ENCODE peak calls at places on chromosomes 2 and 18, in four cellular contexts. A is choroid plexus epithelial cell, U is foreskin fibroblast, N is cardiac muscle cell. M is an unnamed sample.

GRCh38 chr2:145652546-145652945 is 1132.6 kb upstream of the ZEB2 start:
- DNase-seq in A (peak; percentile 45), U (no peak), N (peak; percentile 70), M (no peak)

GRCh38 chr2:52327641-52328040 is 1295.7 kb upstream of the NRXN1 start:
- DNase-seq in A (no peak), U (no peak), N (no peak), M (no peak)

GRCh38 chr2:168961450-168962229 is 60.5 kb downstream of the G6PC2 start:
- DNase-seq in A (peak; percentile 92), U (peak; percentile 47), N (peak; percentile 91), M (peak; percentile 55)

GRCh38 chr2:117523267-117523666 is 291.2 kb upstream of the DDX18 start:
- DNase-seq in A (peak; percentile 6), U (no peak), N (peak; percentile 0), M (no peak)

GRCh38 chr2:57602738-57603137 is 443.9 kb upstream of the VRK2 start:
- DNase-seq in A (no peak), U (no peak), N (no peak), M (no peak)

GRCh38 chr2:58731488-58731869 is 490.4 kb upstream of the FANCL start:
- DNase-seq in A (no peak), U (no peak), N (no peak), M (no peak)

GRCh38 chr2:100178864-100179263 is 36.5 kb upstream of the AFF3 start:
- DNase-seq in A (no peak), U (no peak), N (no peak), M (no peak)

GRCh38 chr2:20334645-20335203 is 15.9 kb downstream of the PUM2 start:
- DNase-seq in A (no peak), U (no peak), N (no peak), M (no peak)

GRCh38 chr2:192559541-192560126 is 364.9 kb upstream of the TMEFF2 start:
- DNase-seq in A (no peak), U (no peak), N (no peak), M (no peak)

GRCh38 chr2:136378712-136379595 is 261.0 kb upstream of the CXCR4 start:
- DNase-seq in A (peak; percentile 69), U (no peak), N (peak; percentile 68), M (peak; percentile 70)

GRCh38 chr2:206028101-206028500 is 57.9 kb downstream of the INO80D start:
- DNase-seq in A (no peak), U (no peak), N (no peak), M (no peak)

GRCh38 chr18:31978616-31979015 is 35.7 kb upstream of the TRAPPC8 start:
- DNase-seq in A (no peak), U (no peak), N (no peak), M (no peak)

GRCh38 chr2:197453123-197453913 is at the start of gene COQ10B:
- DNase-seq in A (peak; percentile 100), U (peak; percentile 100), N (peak; percentile 100), M (peak; percentile 97)
- TF ChIP-seq CTCF in A (peak; percentile 54), U (peak; percentile 24), N (peak; percentile 34), M (no peak)

DNA sequence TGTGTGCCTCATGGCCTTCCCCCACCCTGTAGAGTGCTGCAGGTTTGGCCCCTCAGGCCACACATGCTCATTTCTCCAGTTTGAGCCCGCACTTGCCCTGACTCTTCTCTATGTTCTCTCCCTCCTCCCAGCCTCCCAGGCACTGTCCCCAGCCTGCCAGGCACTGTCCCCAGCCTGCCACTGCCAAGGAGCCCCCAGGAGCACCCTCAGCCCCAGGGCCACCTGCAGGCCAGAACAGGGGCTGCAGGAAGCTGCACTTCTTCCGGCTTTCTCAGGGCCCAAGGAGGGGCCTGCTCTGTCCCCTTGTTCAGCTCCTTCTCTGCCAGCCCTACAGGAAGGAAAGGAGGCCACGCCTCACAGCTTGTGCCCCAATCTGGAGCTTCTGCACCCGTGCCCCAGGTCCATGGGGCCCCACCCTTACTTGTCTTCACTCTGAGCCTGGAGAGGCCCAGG is 31.6 kb downstream of the CYP26B1 start:
- DNase-seq in A (peak; percentile 9), U (no peak), N (peak; percentile 15), M (peak; percentile 43)
- TF ChIP-seq CTCF in A (peak; percentile 56), U (peak; percentile 43), N (peak; percentile 53), M (peak; percentile 49)

DNA sequence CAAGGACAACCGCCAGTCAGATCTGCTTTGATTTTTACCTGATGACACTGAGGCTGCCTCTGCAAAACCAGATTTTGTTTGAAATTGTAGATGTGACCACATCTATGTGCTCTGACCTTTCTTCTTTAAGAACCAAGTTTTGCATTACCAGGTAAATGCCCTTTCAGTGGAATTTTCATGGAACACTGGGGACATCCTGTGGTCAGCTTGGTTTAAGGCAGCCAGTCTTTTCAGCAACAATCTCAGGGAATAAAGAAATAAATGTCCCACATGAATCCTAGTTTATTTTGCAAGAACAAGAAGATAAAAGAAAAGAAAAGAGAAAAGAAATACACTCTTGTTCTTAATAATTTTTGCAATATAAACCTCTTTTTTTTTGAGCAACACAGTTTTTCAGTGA is 90.6 kb downstream of the POU3F3 start:
- DNase-seq in A (peak; percentile 56), U (peak; percentile 1), N (peak; percentile 0), M (peak; percentile 45)
- TF ChIP-seq CTCF in A (peak; percentile 65), U (peak; percentile 5), N (no peak), M (peak; percentile 46)

GRCh38 chr2:1219901-1220691 is 193.2 kb upstream of the TPO start:
- DNase-seq in A (peak; percentile 77), U (peak; percentile 20), N (peak; percentile 26), M (no peak)

GRCh38 chr2:1224901-1225300 is 188.4 kb upstream of the TPO start:
- DNase-seq in A (peak; percentile 13), U (peak; percentile 11), N (no peak), M (no peak)

GRCh38 chr2:1226766-1227165 is 186.5 kb upstream of the TPO start:
- DNase-seq in A (no peak), U (no peak), N (no peak), M (no peak)

GRCh38 chr2:1223791-1224190 is 189.5 kb upstream of the TPO start:
- DNase-seq in A (no peak), U (no peak), N (no peak), M (no peak)

DNA sequence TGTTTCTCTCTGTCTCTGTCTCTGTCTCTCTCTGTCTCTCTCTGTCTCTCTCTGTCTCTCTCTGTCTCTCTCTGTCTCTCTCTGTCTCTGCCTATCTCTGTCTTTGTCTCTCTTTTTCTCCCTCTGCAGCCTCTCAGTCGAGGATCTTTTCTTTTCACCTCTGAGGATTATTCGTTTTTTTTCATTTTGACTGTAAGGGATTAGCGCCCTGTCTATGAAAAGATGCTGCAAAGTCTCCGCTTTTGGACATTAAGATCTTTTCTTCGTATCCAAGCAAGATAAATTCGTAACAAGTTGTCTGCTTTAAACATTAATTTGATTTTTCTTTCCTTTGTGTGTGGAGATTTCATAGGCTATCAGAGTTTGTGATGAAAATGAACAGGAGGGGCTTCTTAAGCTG is 191.2 kb upstream of the TPO start:
- DNase-seq in A (no peak), U (no peak), N (peak; percentile 2), M (no peak)
- TF ChIP-seq CTCF in A (no peak), U (no peak), N (no peak), M (no peak)

GRCh38 chr18:11874676-11875075 is 23.5 kb downstream of the CHMP1B start:
- DNase-seq in A (no peak), U (no peak), N (no peak), M (no peak)
- TF ChIP-seq CTCF in A (no peak), U (no peak), N (no peak), M (no peak)

GRCh38 chr2:85537600-85538506 is 1.1 kb upstream of the MAT2A start:
- DNase-seq in A (peak; percentile 41), U (no peak), N (peak; percentile 48), M (peak; percentile 45)

GRCh38 chr2:85536479-85536878 is 2.5 kb upstream of the MAT2A start:
- DNase-seq in A (peak; percentile 60), U (peak; percentile 86), N (peak; percentile 72), M (no peak)

GRCh38 chr2:85539361-85540130 is 578 bp downstream of the MAT2A start:
- DNase-seq in A (peak; percentile 74), U (peak; percentile 64), N (peak; percentile 76), M (peak; percentile 61)

GRCh38 chr2:85540131-85540587 is 1.2 kb downstream of the MAT2A start:
- DNase-seq in A (peak; percentile 43), U (no peak), N (peak; percentile 43), M (no peak)

GRCh38 chr2:85538507-85539360 is at the start of gene MAT2A:
- DNase-seq in A (peak; percentile 93), U (peak; percentile 89), N (peak; percentile 96), M (peak; percentile 99)
- TF ChIP-seq CTCF in A (peak; percentile 66), U (peak; percentile 69), N (peak; percentile 75), M (peak; percentile 81)

GRCh38 chr2:49044680-49045079 is 109.6 kb downstream of the FSHR start:
- DNase-seq in A (peak; percentile 0), U (no peak), N (peak; percentile 6), M (peak; percentile 6)
- TF ChIP-seq CTCF in A (no peak), U (no peak), N (peak; percentile 16), M (no peak)

M was measured in endothelial cell.